ENCODE peak calls at places on chromosomes 12 and 14, in seven cellular contexts. One of them, this sample, is unnamed.
A peak's percentile ranks its signal among the peaks of the same experiment; 100 is the strongest.

GRCh38 chr14:76884853-76885276 is 58.7 kb downstream of the LRRC74A start:
- DNase-seq in tibial artery: no peak
- DNase-seq in HL-60: no peak
- DNase-seq in stomach: no peak
- DNase-seq in CD4-positive, alpha-beta T cell: no peak
- DNase-seq in uterus: peak; percentile 48
- DNase-seq in epithelial cell of proximal tubule: no peak
- DNase-seq in this sample: no peak

GRCh38 chr12:6947615-6948014 is 3.5 kb upstream of the PTPN6 start:
- DNase-seq in tibial artery: no peak
- DNase-seq in HL-60: no peak
- DNase-seq in stomach: no peak
- DNase-seq in CD4-positive, alpha-beta T cell: no peak
- DNase-seq in uterus: no peak
- DNase-seq in epithelial cell of proximal tubule: no peak
- DNase-seq in this sample: no peak

GRCh38 chr14:35342160-35343010 is 50.2 kb downstream of the PSMA6 start:
- DNase-seq in tibial artery: peak; percentile 96
- DNase-seq in HL-60: no peak
- DNase-seq in stomach: peak; percentile 65
- DNase-seq in CD4-positive, alpha-beta T cell: no peak
- DNase-seq in uterus: peak; percentile 60
- DNase-seq in epithelial cell of proximal tubule: no peak
- DNase-seq in this sample: no peak

GRCh38 chr14:95979339-95980042 is 59.7 kb upstream of the C14orf132 start:
- DNase-seq in tibial artery: no peak
- DNase-seq in HL-60: no peak
- DNase-seq in stomach: no peak
- DNase-seq in CD4-positive, alpha-beta T cell: no peak
- DNase-seq in uterus: no peak
- DNase-seq in epithelial cell of proximal tubule: no peak
- DNase-seq in this sample: no peak

GRCh38 chr12:44833561-44833960 is 42.6 kb downstream of the NELL2 start:
- DNase-seq in tibial artery: no peak
- DNase-seq in HL-60: no peak
- DNase-seq in stomach: no peak
- DNase-seq in CD4-positive, alpha-beta T cell: no peak
- DNase-seq in uterus: no peak
- DNase-seq in epithelial cell of proximal tubule: no peak
- DNase-seq in this sample: no peak

GRCh38 chr12:109115758-109116610 is at the start of gene ACACB:
- DNase-seq in tibial artery: peak; percentile 78
- DNase-seq in HL-60: no peak
- DNase-seq in stomach: peak; percentile 86
- DNase-seq in CD4-positive, alpha-beta T cell: no peak
- DNase-seq in uterus: peak; percentile 67
- DNase-seq in epithelial cell of proximal tubule: peak; percentile 66
- DNase-seq in this sample: no peak

GRCh38 chr14:74934476-74935339 is 11.6 kb upstream of the RPS6KL1 start:
- DNase-seq in tibial artery: peak; percentile 67
- DNase-seq in HL-60: no peak
- DNase-seq in stomach: no peak
- DNase-seq in CD4-positive, alpha-beta T cell: no peak
- DNase-seq in uterus: no peak
- DNase-seq in epithelial cell of proximal tubule: no peak
- DNase-seq in this sample: no peak

GRCh38 chr12:66119870-66120241 is 10.7 kb downstream of the LLPH start:
- DNase-seq in tibial artery: no peak
- DNase-seq in HL-60: no peak
- DNase-seq in stomach: no peak
- DNase-seq in CD4-positive, alpha-beta T cell: no peak
- DNase-seq in uterus: no peak
- DNase-seq in epithelial cell of proximal tubule: no peak
- DNase-seq in this sample: no peak

GRCh38 chr14:55794655-55795583 is 214.9 kb downstream of the KTN1 start:
- DNase-seq in tibial artery: no peak
- DNase-seq in HL-60: no peak
- DNase-seq in stomach: no peak
- DNase-seq in CD4-positive, alpha-beta T cell: no peak
- DNase-seq in uterus: no peak
- DNase-seq in epithelial cell of proximal tubule: no peak
- DNase-seq in this sample: no peak

GRCh38 chr14:32808574-32809098 is 130.0 kb upstream of the NPAS3 start:
- DNase-seq in tibial artery: no peak
- DNase-seq in HL-60: no peak
- DNase-seq in stomach: no peak
- DNase-seq in CD4-positive, alpha-beta T cell: no peak
- DNase-seq in uterus: no peak
- DNase-seq in epithelial cell of proximal tubule: no peak
- DNase-seq in this sample: no peak

GRCh38 chr14:30790827-30791226 is 83.5 kb upstream of the COCH start:
- DNase-seq in tibial artery: no peak
- DNase-seq in HL-60: no peak
- DNase-seq in stomach: no peak
- DNase-seq in CD4-positive, alpha-beta T cell: no peak
- DNase-seq in uterus: no peak
- DNase-seq in epithelial cell of proximal tubule: no peak
- DNase-seq in this sample: no peak

GRCh38 chr14:42665083-42665482 is 1058.4 kb downstream of the LRFN5 start:
- DNase-seq in tibial artery: no peak
- DNase-seq in HL-60: no peak
- DNase-seq in stomach: no peak
- DNase-seq in CD4-positive, alpha-beta T cell: no peak
- DNase-seq in uterus: no peak
- DNase-seq in epithelial cell of proximal tubule: no peak
- DNase-seq in this sample: no peak

GRCh38 chr14:42664185-42664584 is 1057.5 kb downstream of the LRFN5 start:
- DNase-seq in tibial artery: no peak
- DNase-seq in HL-60: no peak
- DNase-seq in stomach: no peak
- DNase-seq in CD4-positive, alpha-beta T cell: no peak
- DNase-seq in uterus: no peak
- DNase-seq in epithelial cell of proximal tubule: no peak
- DNase-seq in this sample: no peak
- TF ChIP-seq CTCF in tibial artery: no peak
- TF ChIP-seq CTCF in HL-60: no peak
- TF ChIP-seq CTCF in stomach: no peak
- TF ChIP-seq CTCF in CD4-positive, alpha-beta T cell: no peak
- TF ChIP-seq CTCF in uterus: no peak
- TF ChIP-seq CTCF in epithelial cell of proximal tubule: no peak
- TF ChIP-seq CTCF in this sample: no peak

DNA sequence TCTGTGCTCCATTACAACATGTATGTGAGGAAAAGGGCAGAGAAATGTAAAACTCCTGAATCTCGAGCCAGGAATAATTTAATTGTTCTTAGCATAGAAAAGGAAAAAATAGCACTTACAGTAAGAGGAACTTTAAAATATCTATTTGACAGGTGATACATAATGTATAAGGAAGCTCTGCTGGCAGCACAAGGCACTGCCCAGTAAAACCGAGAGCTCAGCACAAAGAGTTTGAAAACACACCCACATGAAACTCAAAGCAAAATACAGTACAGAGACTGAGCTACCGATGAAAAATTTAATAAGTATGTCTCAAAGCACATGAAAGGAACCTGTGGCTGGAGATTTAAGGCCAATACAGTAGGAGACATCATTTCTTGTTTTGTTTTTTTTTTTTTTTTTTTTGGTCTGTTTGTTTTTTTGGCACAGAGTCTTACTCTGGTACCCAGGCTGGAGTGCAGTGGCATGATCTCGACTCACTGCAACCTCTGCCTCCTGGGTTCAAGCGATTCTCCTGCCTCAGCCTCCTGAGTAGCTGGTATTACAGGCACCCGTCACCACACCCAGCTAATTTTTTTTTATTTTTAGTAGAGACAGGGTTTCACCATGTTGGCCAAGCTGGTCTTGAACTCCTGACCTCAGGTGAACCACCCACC is 19.2 kb downstream of the CLIP1 start:
- DNase-seq in tibial artery: no peak
- DNase-seq in HL-60: no peak
- DNase-seq in stomach: no peak
- DNase-seq in CD4-positive, alpha-beta T cell: no peak
- DNase-seq in uterus: no peak
- DNase-seq in epithelial cell of proximal tubule: no peak
- DNase-seq in this sample: no peak
- TF ChIP-seq CTCF in tibial artery: no peak
- TF ChIP-seq CTCF in HL-60: no peak
- TF ChIP-seq CTCF in stomach: no peak
- TF ChIP-seq CTCF in CD4-positive, alpha-beta T cell: no peak
- TF ChIP-seq CTCF in uterus: no peak
- TF ChIP-seq CTCF in epithelial cell of proximal tubule: no peak
- TF ChIP-seq CTCF in this sample: no peak

DNA sequence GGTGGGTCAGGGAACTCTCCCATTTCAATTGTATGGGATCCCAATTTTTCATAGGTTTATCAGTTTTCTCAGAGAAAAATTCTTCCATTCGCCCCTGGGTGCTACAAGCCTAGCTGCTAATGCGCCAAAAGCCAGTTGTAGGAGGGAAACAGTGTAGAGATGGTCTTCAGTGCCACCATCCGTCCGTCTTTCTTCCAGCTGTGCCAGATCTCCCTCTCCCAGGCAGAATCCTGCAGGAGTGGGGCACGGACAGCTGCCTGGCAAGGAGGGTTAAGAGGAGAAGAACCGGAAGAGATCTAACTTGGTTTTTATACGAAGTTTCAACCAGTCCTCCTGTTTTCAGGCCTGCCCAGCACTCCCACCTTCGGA is 38.9 kb upstream of the FUT8 start:
- DNase-seq in tibial artery: no peak
- DNase-seq in HL-60: no peak
- DNase-seq in stomach: peak; percentile 29
- DNase-seq in CD4-positive, alpha-beta T cell: no peak
- DNase-seq in uterus: no peak
- DNase-seq in epithelial cell of proximal tubule: no peak
- DNase-seq in this sample: no peak
- TF ChIP-seq CTCF in tibial artery: no peak
- TF ChIP-seq CTCF in HL-60: no peak
- TF ChIP-seq CTCF in stomach: no peak
- TF ChIP-seq CTCF in CD4-positive, alpha-beta T cell: no peak
- TF ChIP-seq CTCF in uterus: no peak
- TF ChIP-seq CTCF in epithelial cell of proximal tubule: peak; percentile 43
- TF ChIP-seq CTCF in this sample: no peak

GRCh38 chr12:76559277-76560082 is at the start of gene OSBPL8:
- DNase-seq in tibial artery: peak; percentile 98
- DNase-seq in HL-60: peak; percentile 82
- DNase-seq in stomach: peak; percentile 96
- DNase-seq in CD4-positive, alpha-beta T cell: peak; percentile 97
- DNase-seq in uterus: peak; percentile 94
- DNase-seq in epithelial cell of proximal tubule: peak; percentile 18
- DNase-seq in this sample: peak; percentile 97
- TF ChIP-seq CTCF in tibial artery: no peak
- TF ChIP-seq CTCF in HL-60: no peak
- TF ChIP-seq CTCF in stomach: no peak
- TF ChIP-seq CTCF in CD4-positive, alpha-beta T cell: no peak
- TF ChIP-seq CTCF in uterus: peak; percentile 22
- TF ChIP-seq CTCF in epithelial cell of proximal tubule: no peak
- TF ChIP-seq CTCF in this sample: no peak

DNA sequence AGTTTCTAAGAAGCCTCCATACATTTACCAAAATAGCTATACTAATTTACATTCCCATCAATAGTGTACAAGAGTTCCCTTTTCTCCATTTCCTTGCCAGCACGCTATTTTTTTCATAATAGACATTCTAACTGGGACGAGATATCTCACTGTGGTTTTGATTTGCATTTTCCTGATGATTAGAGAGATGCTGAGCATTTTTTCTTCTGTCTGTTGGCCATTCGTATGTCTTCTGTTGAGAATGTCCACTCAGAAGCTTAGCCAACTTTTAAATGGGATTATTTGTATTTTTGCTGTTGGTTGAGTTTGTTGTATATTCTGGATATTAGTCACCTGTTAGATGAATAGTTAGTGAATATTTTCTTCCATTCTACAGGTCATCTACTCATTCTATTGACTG is 144.1 kb downstream of the PRKD1 start:
- DNase-seq in tibial artery: no peak
- DNase-seq in HL-60: no peak
- DNase-seq in stomach: no peak
- DNase-seq in CD4-positive, alpha-beta T cell: no peak
- DNase-seq in uterus: no peak
- DNase-seq in epithelial cell of proximal tubule: no peak
- DNase-seq in this sample: no peak
- TF ChIP-seq CTCF in tibial artery: no peak
- TF ChIP-seq CTCF in HL-60: no peak
- TF ChIP-seq CTCF in stomach: no peak
- TF ChIP-seq CTCF in CD4-positive, alpha-beta T cell: no peak
- TF ChIP-seq CTCF in uterus: no peak
- TF ChIP-seq CTCF in epithelial cell of proximal tubule: no peak
- TF ChIP-seq CTCF in this sample: no peak

DNA sequence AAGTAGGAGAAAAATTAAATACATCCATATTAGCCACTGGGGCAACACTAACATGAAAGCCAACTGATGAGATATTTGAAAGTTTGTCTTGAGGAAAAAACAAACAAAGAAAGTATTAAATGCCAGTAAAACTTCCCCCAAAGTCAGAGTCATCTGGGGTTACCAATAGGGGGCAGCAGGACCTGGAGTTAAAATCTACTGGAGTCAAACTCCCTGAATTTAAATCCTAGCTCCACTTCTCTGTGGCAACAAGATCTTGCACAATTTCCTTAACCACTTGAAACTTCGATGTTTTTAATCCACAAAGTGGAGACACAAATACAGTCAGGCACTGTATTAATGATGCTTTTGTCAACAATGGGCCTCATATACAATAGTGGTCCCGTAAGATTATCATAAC is 14.4 kb downstream of the PLEKHG7 start:
- DNase-seq in tibial artery: no peak
- DNase-seq in HL-60: peak; percentile 60
- DNase-seq in stomach: no peak
- DNase-seq in CD4-positive, alpha-beta T cell: no peak
- DNase-seq in uterus: no peak
- DNase-seq in epithelial cell of proximal tubule: no peak
- DNase-seq in this sample: no peak
- TF ChIP-seq CTCF in tibial artery: no peak
- TF ChIP-seq CTCF in HL-60: peak; percentile 64
- TF ChIP-seq CTCF in stomach: no peak
- TF ChIP-seq CTCF in CD4-positive, alpha-beta T cell: no peak
- TF ChIP-seq CTCF in uterus: no peak
- TF ChIP-seq CTCF in epithelial cell of proximal tubule: peak; percentile 74
- TF ChIP-seq CTCF in this sample: no peak

GRCh38 chr14:73176673-73177072 is 40.4 kb downstream of the PSEN1 start:
- DNase-seq in tibial artery: no peak
- DNase-seq in HL-60: peak; percentile 15
- DNase-seq in stomach: no peak
- DNase-seq in CD4-positive, alpha-beta T cell: no peak
- DNase-seq in uterus: no peak
- DNase-seq in epithelial cell of proximal tubule: no peak
- DNase-seq in this sample: no peak

GRCh38 chr14:73168691-73169090 is 32.4 kb downstream of the PSEN1 start:
- DNase-seq in tibial artery: no peak
- DNase-seq in HL-60: no peak
- DNase-seq in stomach: no peak
- DNase-seq in CD4-positive, alpha-beta T cell: no peak
- DNase-seq in uterus: no peak
- DNase-seq in epithelial cell of proximal tubule: no peak
- DNase-seq in this sample: no peak

GRCh38 chr14:73170686-73171085 is 34.4 kb downstream of the PSEN1 start:
- DNase-seq in tibial artery: no peak
- DNase-seq in HL-60: no peak
- DNase-seq in stomach: no peak
- DNase-seq in CD4-positive, alpha-beta T cell: no peak
- DNase-seq in uterus: no peak
- DNase-seq in epithelial cell of proximal tubule: no peak
- DNase-seq in this sample: no peak

GRCh38 chr14:73168274-73168673 is 32.0 kb downstream of the PSEN1 start:
- DNase-seq in tibial artery: no peak
- DNase-seq in HL-60: no peak
- DNase-seq in stomach: no peak
- DNase-seq in CD4-positive, alpha-beta T cell: no peak
- DNase-seq in uterus: no peak
- DNase-seq in epithelial cell of proximal tubule: no peak
- DNase-seq in this sample: no peak

GRCh38 chr14:73173092-73173735 is 36.9 kb downstream of the PSEN1 start:
- DNase-seq in tibial artery: no peak
- DNase-seq in HL-60: no peak
- DNase-seq in stomach: no peak
- DNase-seq in CD4-positive, alpha-beta T cell: no peak
- DNase-seq in uterus: no peak
- DNase-seq in epithelial cell of proximal tubule: no peak
- DNase-seq in this sample: no peak
- TF ChIP-seq CTCF in tibial artery: peak; percentile 5
- TF ChIP-seq CTCF in HL-60: no peak
- TF ChIP-seq CTCF in stomach: no peak
- TF ChIP-seq CTCF in CD4-positive, alpha-beta T cell: peak; percentile 38
- TF ChIP-seq CTCF in uterus: peak; percentile 49
- TF ChIP-seq CTCF in epithelial cell of proximal tubule: peak; percentile 64
- TF ChIP-seq CTCF in this sample: no peak

This sample was measured in omental fat pad.